ENCODE peak calls at places on chromosome 2, in ten cellular contexts. U is AG04449; P is small intestine; H is BJ; Z is dorsolateral prefrontal cortex; W is Panc1; M is heart left ventricle; K is CD8-positive, alpha-beta memory T cell; A is psoas muscle; J is tibial artery. Q is an unnamed sample.

GRCh38 chr2:16012626-16013501 is 72.5 kb downstream of the MYCN start:
- DNase-seq in U (no peak), P (peak), H (no peak), Z (peak), W (no peak), M (no peak), K (no peak), A (no peak), J (no peak), Q (peak)

GRCh38 chr2:146041291-146041868 is 1521.5 kb upstream of the ZEB2 start:
- DNase-seq in U (no peak), P (no peak), H (no peak), Z (no peak), W (no peak), M (no peak), K (no peak), A (no peak), J (no peak), Q (no peak)

GRCh38 chr2:22536131-22536530 is 848.8 kb upstream of the KLHL29 start:
- DNase-seq in U (no peak), P (no peak), H (peak), Z (no peak), W (no peak), M (no peak), K (no peak), A (no peak), J (no peak), Q (no peak)

GRCh38 chr2:211351998-211352397 is 795.6 kb downstream of the CPS1 start:
- DNase-seq in U (no peak), P (no peak), H (no peak), Z (peak), W (no peak), M (peak), K (no peak), A (no peak), J (no peak), Q (no peak)

GRCh38 chr2:139383532-139383931 is 603.3 kb upstream of the NXPH2 start:
- DNase-seq in U (no peak), P (no peak), H (no peak), Z (no peak), W (no peak), M (no peak), K (no peak), A (no peak), J (no peak), Q (no peak)

GRCh38 chr2:64932327-64933216 is 56.6 kb upstream of the SLC1A4 start:
- DNase-seq in U (no peak), P (no peak), H (no peak), Z (no peak), W (no peak), M (no peak), K (no peak), A (no peak), J (no peak), Q (peak)

GRCh38 chr2:190627881-190628412 is 20.9 kb upstream of the NAB1 start:
- DNase-seq in U (no peak), P (peak), H (no peak), Z (peak), W (no peak), M (peak), K (no peak), A (peak), J (peak), Q (no peak)

GRCh38 chr2:69195706-69196105 is 182.7 kb downstream of the ANTXR1 start:
- DNase-seq in U (no peak), P (no peak), H (no peak), Z (no peak), W (no peak), M (no peak), K (no peak), A (no peak), J (no peak), Q (no peak)

GRCh38 chr2:37387143-37387835 is 42.9 kb downstream of the QPCT start:
- DNase-seq in U (no peak), P (no peak), H (no peak), Z (no peak), W (no peak), M (no peak), K (no peak), A (no peak), J (no peak), Q (no peak)

GRCh38 chr2:203175371-203175770 is 63.4 kb upstream of the CYP20A1 start:
- DNase-seq in U (no peak), P (no peak), H (no peak), Z (no peak), W (no peak), M (no peak), K (no peak), A (no peak), J (no peak), Q (no peak)

GRCh38 chr2:35538796-35539195 is 816.8 kb upstream of the CRIM1 start:
- DNase-seq in U (no peak), P (no peak), H (no peak), Z (no peak), W (no peak), M (no peak), K (no peak), A (no peak), J (no peak), Q (no peak)

GRCh38 chr2:108414256-108414876 is 34.6 kb upstream of the GCC2 start:
- DNase-seq in U (no peak), P (no peak), H (no peak), Z (no peak), W (no peak), M (no peak), K (no peak), A (no peak), J (no peak), Q (no peak)

GRCh38 chr2:102139851-102140250 is 2.7 kb upstream of the IL1R1 start:
- DNase-seq in U (no peak), P (no peak), H (no peak), Z (no peak), W (no peak), M (no peak), K (no peak), A (no peak), J (no peak), Q (no peak)

GRCh38 chr2:38708900-38709321 is 42.2 kb downstream of the SRSF7 start:
- DNase-seq in U (no peak), P (no peak), H (no peak), Z (no peak), W (no peak), M (no peak), K (no peak), A (no peak), J (peak), Q (no peak)

GRCh38 chr2:195051401-195051800 is 605.6 kb upstream of the SLC39A10 start:
- DNase-seq in U (no peak), P (no peak), H (no peak), Z (peak), W (no peak), M (no peak), K (no peak), A (no peak), J (no peak), Q (no peak)

GRCh38 chr2:12965540-12966269 is 249.0 kb downstream of the TRIB2 start:
- DNase-seq in U (no peak), P (peak), H (peak), Z (no peak), W (peak), M (no peak), K (no peak), A (no peak), J (no peak), Q (peak)

GRCh38 chr2:64391459-64391858 is 62.5 kb upstream of the LGALSL start:
- DNase-seq in U (no peak), P (peak), H (no peak), Z (no peak), W (no peak), M (no peak), K (no peak), A (no peak), J (no peak), Q (no peak)

GRCh38 chr2:205390866-205391265 is 291.4 kb upstream of the NRP2 start:
- DNase-seq in U (no peak), P (no peak), H (no peak), Z (no peak), W (no peak), M (no peak), K (no peak), A (no peak), J (no peak), Q (no peak)

GRCh38 chr2:75632091-75632704 is 14.4 kb upstream of the MRPL19 start:
- DNase-seq in U (no peak), P (no peak), H (no peak), Z (no peak), W (no peak), M (no peak), K (no peak), A (no peak), J (no peak), Q (no peak)

GRCh38 chr2:231715988-231716616 is 7.8 kb downstream of the PTMA start:
- DNase-seq in U (no peak), P (no peak), H (no peak), Z (no peak), W (no peak), M (no peak), K (no peak), A (peak), J (no peak), Q (no peak)

GRCh38 chr2:157790780-157791179 is 85.3 kb downstream of the ACVR1 start:
- DNase-seq in U (no peak), P (peak), H (no peak), Z (no peak), W (no peak), M (no peak), K (no peak), A (no peak), J (no peak), Q (no peak)

GRCh38 chr2:152532241-152532640 is 185.0 kb downstream of the PRPF40A start:
- DNase-seq in U (no peak), P (no peak), H (no peak), Z (no peak), W (no peak), M (no peak), K (no peak), A (no peak), J (no peak), Q (no peak)

GRCh38 chr2:85255813-85256581 is 71.8 kb downstream of the TGOLN2 start:
- DNase-seq in U (no peak), P (no peak), H (no peak), Z (no peak), W (no peak), M (peak), K (no peak), A (no peak), J (no peak), Q (no peak)

GRCh38 chr2:224948859-224949258 is 93.4 kb downstream of the DOCK10 start:
- DNase-seq in U (no peak), P (no peak), H (no peak), Z (peak), W (no peak), M (no peak), K (no peak), A (no peak), J (no peak), Q (no peak)

GRCh38 chr2:232525796-232526195 is at the start of gene CHRND:
- DNase-seq in U (no peak), P (no peak), H (no peak), Z (peak), W (no peak), M (peak), K (no peak), A (peak), J (no peak), Q (no peak)

GRCh38 chr2:122164964-122165363 is 409.5 kb downstream of the TSN start:
- DNase-seq in U (no peak), P (no peak), H (no peak), Z (no peak), W (no peak), M (no peak), K (no peak), A (no peak), J (no peak), Q (no peak)

GRCh38 chr2:70890469-70891065 is 45.1 kb upstream of the ATP6V1B1 start:
- DNase-seq in U (no peak), P (no peak), H (no peak), Z (no peak), W (no peak), M (no peak), K (no peak), A (no peak), J (no peak), Q (no peak)

GRCh38 chr2:70807828-70808118 is 12.6 kb downstream of the CLEC4F start:
- DNase-seq in U (no peak), P (no peak), H (no peak), Z (no peak), W (no peak), M (no peak), K (no peak), A (no peak), J (no peak), Q (no peak)

GRCh38 chr2:44548221-44549098 is 186.7 kb downstream of the CAMKMT start:
- DNase-seq in U (no peak), P (no peak), H (no peak), Z (no peak), W (no peak), M (no peak), K (no peak), A (no peak), J (no peak), Q (no peak)

GRCh38 chr2:38178142-38178541 is 102.2 kb upstream of the CYP1B1 start:
- DNase-seq in U (no peak), P (no peak), H (no peak), Z (peak), W (no peak), M (no peak), K (no peak), A (peak), J (peak), Q (no peak)

GRCh38 chr2:7118606-7119503 is 201.6 kb downstream of the RNF144A start:
- DNase-seq in U (no peak), P (no peak), H (no peak), Z (peak), W (no peak), M (no peak), K (no peak), A (peak), J (no peak), Q (no peak)

GRCh38 chr2:12617366-12617765 is 99.4 kb upstream of the TRIB2 start:
- DNase-seq in U (no peak), P (no peak), H (no peak), Z (no peak), W (no peak), M (no peak), K (no peak), A (no peak), J (no peak), Q (no peak)

GRCh38 chr2:50850290-50850969 is 181.5 kb downstream of the NRXN1 start:
- DNase-seq in U (no peak), P (no peak), H (no peak), Z (no peak), W (no peak), M (no peak), K (no peak), A (no peak), J (no peak), Q (no peak)

DNA sequence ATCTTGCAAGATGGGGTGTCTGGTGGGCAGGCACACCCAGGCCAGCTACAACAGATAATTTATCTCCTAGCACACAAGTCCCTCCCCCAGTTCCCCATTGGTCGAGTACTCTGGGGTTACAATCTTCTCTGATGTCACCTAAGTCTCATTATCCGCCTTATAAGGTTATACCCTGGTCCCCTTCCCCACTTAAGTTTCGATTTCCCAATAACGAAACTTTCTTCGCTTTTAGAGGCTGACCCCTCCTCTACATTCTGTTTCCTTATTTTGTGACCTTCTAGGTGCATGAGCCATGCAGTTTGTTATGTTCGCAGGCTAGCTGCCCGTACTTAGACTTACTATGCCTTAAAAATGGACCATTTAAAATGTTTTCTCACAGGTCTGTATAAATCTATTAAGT is 180.1 kb downstream of the CAPN13 start:
- DNase-seq in U (no peak), P (no peak), H (no peak), Z (no peak), W (no peak), M (no peak), K (no peak), A (no peak), J (no peak), Q (no peak)
- H3K4me3 ChIP-seq in U (no peak), P (no peak), H (no peak), Z (no peak), W (no peak), M (no peak), K (no peak), A (no peak), J (no peak), Q (no peak)

GRCh38 chr2:181885096-181885495 is 6.4 kb upstream of the ITPRID2 start:
- DNase-seq in U (no peak), P (no peak), H (no peak), Z (no peak), W (no peak), M (no peak), K (no peak), A (no peak), J (no peak), Q (no peak)
- H3K4me3 ChIP-seq in U (no peak), P (no peak), H (no peak), Z (no peak), W (no peak), M (no peak), K (no peak), A (no peak), J (no peak), Q (no peak)

DNA sequence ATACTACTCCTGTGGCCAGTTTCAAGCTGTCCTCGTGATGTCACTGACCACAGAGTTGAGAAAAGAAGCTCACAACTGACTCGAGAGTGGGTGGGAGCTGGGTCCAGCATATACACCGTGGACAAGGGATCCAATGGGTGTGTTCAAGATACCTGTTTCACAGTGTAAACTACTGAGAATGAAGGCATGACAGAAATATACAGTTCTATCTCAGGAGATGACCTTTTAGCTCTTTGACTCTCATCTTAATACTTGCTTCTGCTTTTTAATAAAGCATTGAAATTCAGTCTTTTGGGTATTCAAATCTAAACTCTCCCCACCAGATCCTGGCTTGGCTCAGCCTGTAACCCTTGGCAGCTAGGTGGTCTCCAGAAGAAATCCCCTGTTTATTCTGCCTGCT is 130.1 kb downstream of the MAP2 start:
- DNase-seq in U (no peak), P (no peak), H (no peak), Z (no peak), W (no peak), M (no peak), K (no peak), A (no peak), J (no peak), Q (no peak)
- H3K4me3 ChIP-seq in U (no peak), P (no peak), H (no peak), Z (no peak), W (no peak), M (no peak), K (no peak), A (no peak), J (no peak), Q (no peak)

DNA sequence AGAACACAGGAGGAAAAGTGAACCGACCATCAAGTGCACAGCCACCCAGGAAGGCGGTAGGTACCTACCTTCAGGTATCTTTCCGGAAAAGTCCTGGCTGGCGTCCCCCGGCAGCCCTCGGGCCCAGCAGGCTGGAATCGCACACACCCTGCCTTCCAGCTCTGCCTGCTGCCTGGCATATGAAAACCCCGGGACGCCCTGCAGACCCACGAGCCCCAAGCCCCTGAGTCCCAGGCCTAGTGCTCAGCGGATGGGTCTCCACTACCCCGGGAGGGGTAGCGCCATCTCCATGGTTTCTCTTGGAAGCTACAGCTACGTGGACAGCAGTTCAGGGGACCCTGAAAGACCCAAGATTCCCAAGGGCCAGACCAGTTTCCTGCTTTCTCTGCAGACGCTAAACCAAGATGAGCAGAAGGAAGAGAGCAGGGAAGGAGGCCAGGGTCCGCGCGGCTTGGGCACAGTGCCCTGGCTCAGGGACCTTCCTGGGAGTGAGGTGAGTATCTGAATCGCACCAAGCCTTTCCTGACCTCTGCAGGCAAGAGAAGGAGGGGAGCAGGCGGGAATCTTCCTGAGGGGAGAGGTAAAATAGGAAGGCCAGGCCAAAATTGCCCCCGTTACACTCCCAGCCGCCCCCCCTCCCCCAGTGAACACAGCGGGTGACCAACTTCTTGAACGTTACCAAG is 80.4 kb downstream of the ARHGEF4 start:
- DNase-seq in U (no peak), P (no peak), H (no peak), Z (no peak), W (no peak), M (no peak), K (no peak), A (no peak), J (no peak), Q (no peak)
- H3K4me3 ChIP-seq in U (no peak), P (no peak), H (no peak), Z (no peak), W (no peak), M (no peak), K (no peak), A (no peak), J (no peak), Q (no peak)

DNA sequence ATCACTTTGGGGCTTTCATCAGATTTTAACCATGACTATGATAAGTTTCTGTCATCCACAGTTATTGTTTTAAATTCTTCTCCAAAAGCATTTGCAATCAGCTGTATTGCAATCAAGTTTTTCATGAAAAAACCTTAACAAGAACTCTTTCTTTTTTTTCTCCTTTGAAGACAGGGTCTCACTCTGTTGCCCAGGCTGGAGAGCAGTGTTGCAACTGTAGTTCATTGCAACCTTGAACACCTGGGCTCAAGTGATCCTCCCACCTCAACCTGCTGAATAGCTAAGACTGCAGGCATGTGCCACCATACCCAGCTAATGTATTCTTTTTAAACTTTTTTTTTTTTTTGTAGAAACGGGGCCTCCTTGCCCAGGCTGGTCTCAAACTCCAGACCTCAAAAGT is 45.5 kb upstream of the C2orf66 start:
- DNase-seq in U (no peak), P (no peak), H (no peak), Z (no peak), W (no peak), M (no peak), K (no peak), A (no peak), J (no peak), Q (no peak)
- H3K4me3 ChIP-seq in U (no peak), P (no peak), H (no peak), Z (no peak), W (no peak), M (no peak), K (no peak), A (no peak), J (no peak), Q (no peak)

GRCh38 chr2:105736145-105736544 is 8.6 kb upstream of the NCK2 start:
- DNase-seq in U (no peak), P (no peak), H (no peak), Z (no peak), W (no peak), M (no peak), K (no peak), A (no peak), J (no peak), Q (no peak)

GRCh38 chr2:105739408-105739807 is 5.3 kb upstream of the NCK2 start:
- DNase-seq in U (no peak), P (no peak), H (no peak), Z (no peak), W (no peak), M (no peak), K (no peak), A (no peak), J (no peak), Q (no peak)

GRCh38 chr2:105739944-105740734 is 4.6 kb upstream of the NCK2 start:
- DNase-seq in U (no peak), P (no peak), H (no peak), Z (no peak), W (no peak), M (no peak), K (no peak), A (no peak), J (no peak), Q (no peak)

GRCh38 chr2:105738658-105739051 is 6.1 kb upstream of the NCK2 start:
- DNase-seq in U (no peak), P (no peak), H (no peak), Z (no peak), W (no peak), M (no peak), K (no peak), A (no peak), J (no peak), Q (no peak)

GRCh38 chr2:105737980-105738657 is 6.6 kb upstream of the NCK2 start:
- DNase-seq in U (no peak), P (no peak), H (no peak), Z (no peak), W (no peak), M (no peak), K (no peak), A (no peak), J (no peak), Q (no peak)
- H3K4me3 ChIP-seq in U (no peak), P (no peak), H (no peak), Z (no peak), W (no peak), M (no peak), K (peak), A (no peak), J (no peak), Q (no peak)